ENCODE peak calls at places on chromosomes 6 and 20, in seven cellular contexts. M, B, F, A, I, K and Z are unnamed samples.
A peak's percentile ranks its signal among the peaks of the same experiment; 100 is the strongest.

GRCh38 chr6:137013738-137014602 is 30.8 kb downstream of the IL20RA start:
- DNase-seq in M (no peak), B (no peak), F (no peak), A (no peak), I (no peak), K (peak; percentile 81), Z (no peak)

GRCh38 chr6:86153529-86153928 is 510.8 kb upstream of the SYNCRIP start:
- DNase-seq in M (no peak), B (no peak), F (no peak), A (no peak), I (no peak), K (no peak), Z (no peak)

GRCh38 chr6:54886932-54887584 is 40.5 kb downstream of the FAM83B start:
- DNase-seq in M (no peak), B (no peak), F (no peak), A (no peak), I (no peak), K (no peak), Z (no peak)

GRCh38 chr6:149480502-149481280 is 4.1 kb downstream of the ZC3H12D start:
- DNase-seq in M (no peak), B (no peak), F (peak; percentile 53), A (peak; percentile 24), I (peak; percentile 62), K (no peak), Z (peak; percentile 85)

GRCh38 chr6:129492260-129492659 is 217.7 kb downstream of the ARHGAP18 start:
- DNase-seq in M (no peak), B (no peak), F (no peak), A (no peak), I (no peak), K (no peak), Z (no peak)

GRCh38 chr20:46701556-46701955 is 7.9 kb upstream of the SLC2A10 start:
- DNase-seq in M (no peak), B (no peak), F (no peak), A (no peak), I (no peak), K (no peak), Z (no peak)

GRCh38 chr6:141421378-141421777 is 711.3 kb upstream of the GJE1 start:
- DNase-seq in M (no peak), B (no peak), F (no peak), A (no peak), I (no peak), K (peak; percentile 82), Z (no peak)

GRCh38 chr20:46400253-46400652 is 6.2 kb downstream of the ELMO2 start:
- DNase-seq in M (no peak), B (no peak), F (no peak), A (no peak), I (no peak), K (peak; percentile 26), Z (no peak)

GRCh38 chr6:156866181-156866862 is 89.1 kb downstream of the ARID1B start:
- DNase-seq in M (no peak), B (peak; percentile 32), F (no peak), A (no peak), I (peak; percentile 40), K (peak; percentile 68), Z (peak; percentile 77)

GRCh38 chr20:41141153-41141815 is 3.9 kb downstream of the PLCG1 start:
- DNase-seq in M (peak; percentile 85), B (no peak), F (no peak), A (no peak), I (no peak), K (no peak), Z (peak; percentile 70)

GRCh38 chr20:4113996-4114603 is 98.7 kb upstream of the RNF24 start:
- DNase-seq in M (no peak), B (no peak), F (no peak), A (no peak), I (no peak), K (no peak), Z (no peak)

GRCh38 chr20:64244281-64244805 is 11.2 kb upstream of the PCMTD2 start:
- DNase-seq in M (peak; percentile 32), B (no peak), F (no peak), A (no peak), I (no peak), K (no peak), Z (no peak)

GRCh38 chr6:34491091-34491430 is 25.2 kb downstream of the PACSIN1 start:
- DNase-seq in M (peak; percentile 76), B (no peak), F (no peak), A (no peak), I (no peak), K (peak; percentile 20), Z (peak; percentile 53)